ENCODE peak calls at places on chromosomes 1 and 21, in seven cellular contexts. T, U, S, M, O, Z and E are unnamed samples.

GRCh38 chr1:244678687-244679086 is 25.8 kb downstream of the DESI2 start:
- DNase-seq in T (no peak), U (no peak), S (no peak), M (no peak), O (no peak), Z (no peak), E (no peak)

GRCh38 chr21:39979321-39979720 is 112.1 kb downstream of the PCP4 start:
- DNase-seq in T (no peak), U (no peak), S (no peak), M (no peak), O (no peak), Z (no peak), E (no peak)

GRCh38 chr1:236725638-236726037 is 39.3 kb downstream of the ACTN2 start:
- DNase-seq in T (no peak), U (no peak), S (no peak), M (no peak), O (no peak), Z (no peak), E (no peak)

GRCh38 chr21:29343517-29343916 is 44.8 kb downstream of the BACH1 start:
- DNase-seq in T (no peak), U (no peak), S (no peak), M (peak; percentile 60), O (no peak), Z (no peak), E (peak; percentile 64)

GRCh38 chr1:94734963-94735899 is 84.9 kb upstream of the SLC44A3 start:
- DNase-seq in T (peak; percentile 33), U (peak; percentile 61), S (peak; percentile 80), M (peak; percentile 45), O (peak; percentile 58), Z (no peak), E (no peak)

GRCh38 chr1:246428542-246429308 is 78.4 kb downstream of the SMYD3 start:
- DNase-seq in T (no peak), U (no peak), S (no peak), M (peak; percentile 70), O (no peak), Z (no peak), E (peak; percentile 33)

GRCh38 chr1:156889802-156890585 is 3.5 kb upstream of the PEAR1 start:
- DNase-seq in T (peak; percentile 88), U (peak; percentile 84), S (peak; percentile 51), M (peak; percentile 89), O (peak; percentile 85), Z (peak; percentile 52), E (peak; percentile 83)

GRCh38 chr1:205706601-205707502 is 26.5 kb upstream of the SLC45A3 start:
- DNase-seq in T (no peak), U (no peak), S (no peak), M (no peak), O (no peak), Z (no peak), E (no peak)

GRCh38 chr1:11847667-11848445 is at the start of gene NPPA:
- DNase-seq in T (no peak), U (no peak), S (no peak), M (peak; percentile 48), O (no peak), Z (no peak), E (peak; percentile 39)

GRCh38 chr21:14949603-14950002 is 115.2 kb downstream of the NRIP1 start:
- DNase-seq in T (no peak), U (no peak), S (no peak), M (no peak), O (no peak), Z (no peak), E (no peak)

GRCh38 chr1:3186526-3186921 is 117.5 kb downstream of the PRDM16 start:
- DNase-seq in T (no peak), U (peak; percentile 59), S (peak; percentile 72), M (peak; percentile 71), O (no peak), Z (no peak), E (peak; percentile 89)

GRCh38 chr1:30522031-30523004 is 201.1 kb downstream of the MATN1 start:
- DNase-seq in T (no peak), U (no peak), S (peak; percentile 28), M (peak; percentile 74), O (no peak), Z (no peak), E (peak; percentile 23)

GRCh38 chr1:29356663-29357062 is 120.3 kb downstream of the PTPRU start:
- DNase-seq in T (peak; percentile 74), U (peak; percentile 31), S (no peak), M (no peak), O (peak; percentile 94), Z (no peak), E (no peak)

GRCh38 chr1:192852548-192852947 is 43.7 kb downstream of the RGS2 start:
- DNase-seq in T (no peak), U (no peak), S (no peak), M (no peak), O (no peak), Z (no peak), E (no peak)

GRCh38 chr1:27960762-27961645 is 1.2 kb downstream of the XKR8 start:
- DNase-seq in T (no peak), U (no peak), S (no peak), M (peak; percentile 59), O (no peak), Z (no peak), E (peak; percentile 65)